ENCODE peak calls at places on chromosomes 5 and 9, in five cellular contexts. Y is endothelial cell of umbilical vein, P is K562, Z is A549, B is GM12878. K is an unnamed sample.

GRCh38 chr5:141338538-141339306 is at the start of gene PCDHGA2:
- DNase-seq in Y (peak; percentile 59), P (peak; percentile 61), Z (peak; percentile 74), B (no peak), K (no peak)

GRCh38 chr5:155822177-155822576 is 504.8 kb upstream of the SGCD start:
- DNase-seq in Y (no peak), P (no peak), Z (peak; percentile 5), B (no peak), K (no peak)

GRCh38 chr9:137410891-137411249 is 12.1 kb downstream of the EXD3 start:
- DNase-seq in Y (no peak), P (no peak), Z (no peak), B (no peak), K (no peak)

GRCh38 chr9:16661816-16662215 is 208.7 kb downstream of the BNC2 start:
- DNase-seq in Y (no peak), P (no peak), Z (no peak), B (no peak), K (no peak)

GRCh38 chr5:141513021-141513626 is 24.2 kb downstream of the PCDHGC5 start:
- DNase-seq in Y (peak; percentile 62), P (no peak), Z (no peak), B (no peak), K (peak; percentile 16)

GRCh38 chr5:124773291-124774001 is 27.0 kb upstream of the ZNF608 start:
- DNase-seq in Y (peak; percentile 85), P (no peak), Z (no peak), B (no peak), K (no peak)

GRCh38 chr5:133962131-133962530 is 6.3 kb downstream of the C5orf15 start:
- DNase-seq in Y (no peak), P (no peak), Z (no peak), B (no peak), K (no peak)

GRCh38 chr9:132748450-132748849 is 78.2 kb downstream of the GTF3C4 start:
- DNase-seq in Y (no peak), P (no peak), Z (no peak), B (no peak), K (no peak)

GRCh38 chr9:110911659-110912473 is 126.4 kb downstream of the LPAR1 start:
- DNase-seq in Y (no peak), P (no peak), Z (peak; percentile 78), B (no peak), K (no peak)

GRCh38 chr9:137412431-137412830 is 10.5 kb downstream of the EXD3 start:
- DNase-seq in Y (no peak), P (no peak), Z (no peak), B (no peak), K (peak; percentile 38)

GRCh38 chr5:99179206-99179605 is 250.4 kb upstream of the CHD1 start:
- DNase-seq in Y (no peak), P (no peak), Z (no peak), B (no peak), K (no peak)

GRCh38 chr5:175889910-175890684 is 18.7 kb downstream of the CPLX2 start:
- DNase-seq in Y (no peak), P (no peak), Z (peak; percentile 79), B (no peak), K (no peak)

GRCh38 chr5:32542216-32543059 is 42.9 kb upstream of the SUB1 start:
- DNase-seq in Y (no peak), P (no peak), Z (no peak), B (peak; percentile 97), K (peak; percentile 92)

GRCh38 chr9:33942471-33943083 is 106.1 kb downstream of the UBAP2 start:
- DNase-seq in Y (peak; percentile 71), P (no peak), Z (peak; percentile 72), B (no peak), K (no peak)
- TF ChIP-seq CTCF in Y (peak; percentile 14), P (no peak), Z (peak; percentile 7), B (no peak), K (no peak)

DNA sequence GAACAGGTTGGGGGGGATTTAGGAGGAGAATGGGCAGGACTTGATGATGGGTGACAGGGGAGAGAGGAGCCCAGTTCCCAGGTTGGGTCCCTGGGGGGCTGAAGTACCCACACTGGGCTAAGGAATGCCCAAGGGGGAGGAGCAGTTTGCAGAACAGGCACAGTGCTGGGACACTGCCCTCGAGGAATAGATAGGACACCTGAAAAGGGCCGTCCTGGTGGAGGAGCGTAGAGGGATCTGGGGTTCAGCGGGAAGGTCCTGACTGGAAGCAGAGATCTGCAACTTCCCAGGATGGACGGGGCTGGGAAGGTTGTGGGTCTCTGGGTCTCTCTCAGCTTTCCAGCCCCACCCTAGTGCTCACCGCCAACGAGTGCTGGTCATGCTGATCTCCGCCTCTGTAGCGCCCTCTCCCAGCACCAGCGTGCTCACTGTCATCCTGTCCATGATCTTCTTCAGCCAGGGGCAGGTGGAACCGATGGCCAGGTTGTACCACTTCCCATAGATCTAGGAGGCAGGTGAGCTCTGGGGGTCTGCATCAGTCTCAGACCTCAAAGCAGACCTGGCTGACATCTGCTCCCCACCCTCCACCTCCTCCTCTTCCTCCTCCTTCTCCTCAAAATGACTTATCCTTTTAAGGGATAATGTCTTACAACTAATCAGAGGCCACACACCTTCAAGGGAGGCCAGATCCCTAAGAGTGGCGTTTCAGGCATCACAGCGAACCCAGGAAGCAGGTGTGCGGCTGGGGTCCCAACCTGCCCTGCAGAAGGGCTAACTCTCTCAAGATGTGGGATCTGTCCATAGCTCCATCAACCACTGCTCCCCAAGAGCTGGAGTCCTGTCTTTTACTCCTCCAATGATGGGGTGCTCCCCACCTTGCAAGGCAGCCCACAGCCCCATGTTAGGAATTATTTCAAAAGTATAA is 1.6 kb downstream of the AMBP start:
- DNase-seq in Y (no peak), P (no peak), Z (no peak), B (no peak), K (no peak)
- TF ChIP-seq MAX in Y (no peak), P (no peak), Z (no peak), B (no peak), K (no peak)

DNA sequence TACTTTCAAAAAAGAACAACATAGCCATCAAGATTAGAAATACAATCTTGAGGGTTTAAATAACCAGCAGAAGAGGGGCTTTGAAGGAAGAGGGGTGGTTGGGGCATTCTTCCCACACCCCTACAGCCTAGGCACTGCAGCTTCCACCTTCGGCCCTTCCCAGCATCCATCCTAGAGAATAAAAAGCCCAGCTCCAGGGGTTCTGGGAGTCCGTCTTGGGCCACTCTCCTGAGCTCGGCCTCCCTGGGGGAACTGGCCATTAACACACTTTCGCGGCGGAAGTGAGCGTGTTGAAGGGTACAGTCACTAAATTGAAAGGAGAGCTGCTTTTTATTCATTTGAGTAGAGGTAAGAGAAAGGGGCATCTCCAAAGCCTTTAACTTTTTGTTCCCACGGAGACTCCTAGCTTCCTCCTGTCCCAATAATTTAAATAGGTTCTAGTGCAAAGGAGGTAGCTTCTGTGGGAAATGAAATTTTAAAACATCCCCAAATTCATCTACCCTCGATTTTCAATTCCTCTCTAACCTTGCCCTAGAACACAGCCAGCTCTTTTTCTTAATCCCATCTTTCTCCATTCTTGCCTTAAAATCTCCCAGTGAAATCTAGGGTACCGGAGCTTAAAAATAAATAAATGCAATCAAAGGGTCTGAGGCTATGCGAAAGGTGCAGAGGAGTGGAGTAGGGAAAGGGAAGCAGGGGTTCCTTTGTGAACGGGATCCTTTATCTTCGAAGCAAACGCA is 31.1 kb upstream of the NFIB start:
- DNase-seq in Y (no peak), P (no peak), Z (no peak), B (no peak), K (no peak)
- TF ChIP-seq MYC in Y (no peak), P (no peak), Z (no peak), B (no peak), K (no peak)

GRCh38 chr9:214488-215448 is at the start of gene DOCK8:
- DNase-seq in Y (peak; percentile 24), P (peak; percentile 76), Z (peak; percentile 75), B (no peak), K (peak; percentile 99)
- TF ChIP-seq CTCF in Y (peak; percentile 53), P (peak; percentile 66), Z (peak; percentile 50), B (peak; percentile 51), K (peak; percentile 58)

GRCh38 chr5:149464796-149465489 is 85.9 kb upstream of the IL17B start:
- DNase-seq in Y (peak; percentile 93), P (no peak), Z (no peak), B (no peak), K (peak; percentile 49)
- TF ChIP-seq MAX in Y (no peak), P (no peak), Z (no peak), B (no peak), K (no peak)

GRCh38 chr5:169160405-169160901 is 140.5 kb downstream of the SLIT3 start:
- DNase-seq in Y (peak; percentile 20), P (no peak), Z (peak; percentile 46), B (no peak), K (no peak)

GRCh38 chr5:169164481-169164925 is 136.4 kb downstream of the SLIT3 start:
- DNase-seq in Y (peak; percentile 67), P (no peak), Z (peak; percentile 92), B (no peak), K (no peak)

GRCh38 chr5:169158764-169159163 is 142.2 kb downstream of the SLIT3 start:
- DNase-seq in Y (no peak), P (no peak), Z (no peak), B (no peak), K (no peak)

GRCh38 chr5:169162407-169162806 is 138.5 kb downstream of the SLIT3 start:
- DNase-seq in Y (peak; percentile 59), P (no peak), Z (no peak), B (no peak), K (no peak)

GRCh38 chr5:169161022-169161680 is 139.8 kb downstream of the SLIT3 start:
- DNase-seq in Y (peak; percentile 53), P (no peak), Z (peak; percentile 90), B (no peak), K (peak; percentile 63)
- TF ChIP-seq MYC in Y (no peak), P (no peak), Z (no peak), B (no peak), K (no peak)

DNA sequence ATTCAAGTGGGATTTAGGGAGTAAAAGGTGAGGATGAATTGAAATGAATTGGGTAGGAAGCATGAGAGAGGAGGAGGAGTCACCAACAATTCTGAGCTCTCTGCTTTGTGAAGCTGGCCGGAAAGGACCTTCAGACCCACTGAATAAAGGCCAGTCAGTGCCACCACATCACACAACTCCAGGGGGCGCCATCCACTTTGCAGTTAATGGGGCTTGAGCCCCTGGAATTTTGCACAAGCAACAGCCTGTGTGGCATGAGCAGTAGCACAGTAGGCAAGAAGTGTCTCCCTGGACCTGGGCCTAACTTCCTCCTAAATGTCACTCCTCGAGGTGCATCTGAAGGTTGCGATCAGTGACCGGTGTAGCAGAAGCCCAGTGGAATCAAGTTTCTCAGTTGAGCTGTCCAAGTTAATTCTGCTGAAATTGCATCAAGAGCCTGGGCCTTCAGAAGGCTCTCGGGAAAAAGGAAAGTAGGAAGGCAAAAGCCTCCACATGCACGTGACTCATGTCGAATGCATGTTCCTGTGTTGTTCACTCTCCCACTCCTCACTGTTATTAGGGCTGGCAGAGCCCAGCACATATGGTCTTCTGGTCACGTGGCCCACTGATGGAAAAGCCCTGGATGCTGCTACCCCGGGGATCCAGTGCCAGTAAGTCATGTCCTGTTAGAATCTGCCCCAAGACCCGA is 27.8 kb upstream of the GLIS3 start:
- DNase-seq in Y (peak; percentile 38), P (no peak), Z (no peak), B (no peak), K (peak; percentile 28)
- TF ChIP-seq CTCF in Y (no peak), P (peak; percentile 29), Z (no peak), B (no peak), K (peak; percentile 22)

GRCh38 chr5:65050140-65050539 is 281.4 kb downstream of the CWC27 start:
- DNase-seq in Y (no peak), P (no peak), Z (no peak), B (peak; percentile 53), K (no peak)
- TF ChIP-seq MAX in Y (no peak), P (no peak), Z (no peak), B (no peak), K (no peak)

K was measured in NB4.